ENCODE peak calls at places on chromosome 9, in six cellular contexts. G, L, I, O, K and N are unnamed samples.

GRCh38 chr9:36492849-36493248 is 79.8 kb upstream of the MELK start:
- DNase-seq in L (no peak), I (no peak), K (no peak), G (no peak), O (no peak), N (no peak)

GRCh38 chr9:16202913-16203734 is 650.3 kb downstream of the CCDC171 start:
- DNase-seq in I (peak; percentile 90), L (no peak), G (no peak), O (peak; percentile 93), K (no peak), N (peak; percentile 85)

GRCh38 chr9:88355166-88355565 is 33.1 kb upstream of the SPIN1 start:
- DNase-seq in L (no peak), K (no peak), I (no peak), G (no peak), O (no peak), N (no peak)

GRCh38 chr9:19372576-19372975 is 7.5 kb downstream of the RPS6 start:
- DNase-seq in O (no peak), I (no peak), L (no peak), K (no peak), G (no peak), N (no peak)

GRCh38 chr9:125495137-125496119 is 211.6 kb downstream of the MAPKAP1 start:
- DNase-seq in I (no peak), G (no peak), O (no peak), L (no peak), K (no peak), N (no peak)

GRCh38 chr9:107213561-107214028 is 69.5 kb upstream of the RAD23B start:
- DNase-seq in G (no peak), K (peak; percentile 1), O (peak; percentile 79), I (peak; percentile 79), L (no peak), N (peak; percentile 86)

GRCh38 chr9:86660146-86660545 is 287.2 kb downstream of the GAS1 start:
- DNase-seq in I (peak; percentile 90), L (no peak), K (no peak), G (no peak), O (peak; percentile 93), N (peak; percentile 74)

GRCh38 chr9:107425110-107426025 is 64.2 kb downstream of the KLF4 start:
- DNase-seq in K (peak; percentile 20), O (peak; percentile 86), I (peak; percentile 86), L (peak; percentile 20), G (peak; percentile 46), N (peak; percentile 53)

GRCh38 chr9:92970467-92970923 is 23.2 kb downstream of the FGD3 start:
- DNase-seq in L (no peak), K (no peak), G (no peak), O (no peak), I (peak; percentile 47), N (no peak)

GRCh38 chr9:134497283-134497860 is 144.2 kb upstream of the COL5A1 start:
- DNase-seq in K (no peak), O (no peak), G (no peak), L (no peak), I (no peak), N (peak; percentile 6)

GRCh38 chr9:20658677-20659473 is 25.2 kb upstream of the FOCAD start:
- DNase-seq in G (no peak), I (no peak), L (no peak), O (no peak), K (no peak), N (no peak)

GRCh38 chr9:127680226-127680625 is 26.6 kb upstream of the CFAP157 start:
- DNase-seq in O (no peak), G (no peak), L (no peak), I (no peak), K (no peak), N (no peak)

GRCh38 chr9:123480096-123480495 is 124.1 kb downstream of the CRB2 start:
- DNase-seq in G (no peak), K (no peak), I (no peak), O (no peak), L (no peak), N (no peak)

GRCh38 chr9:82031538-82032280 is 43.1 kb downstream of the SPATA31D1 start:
- DNase-seq in O (peak; percentile 68), L (no peak), I (peak; percentile 67), G (no peak), K (no peak), N (peak; percentile 76)

GRCh38 chr9:134962998-134963364 is 45.3 kb upstream of the FCN1 start:
- DNase-seq in I (no peak), K (no peak), L (no peak), O (no peak), G (no peak), N (no peak)

GRCh38 chr9:90870646-90871326 is 69.2 kb downstream of the SYK start:
- DNase-seq in L (no peak), K (no peak), O (peak; percentile 52), G (no peak), I (peak; percentile 46), N (peak; percentile 20)

GRCh38 chr9:121672213-121672612 is 20.8 kb downstream of the DAB2IP start:
- DNase-seq in O (no peak), G (no peak), K (no peak), I (no peak), L (no peak), N (no peak)

GRCh38 chr9:116087246-116087645 is 66.3 kb upstream of the PAPPA start:
- DNase-seq in L (no peak), O (no peak), I (peak; percentile 50), G (no peak), K (no peak), N (peak; percentile 69)

GRCh38 chr9:28866951-28867350 is 1293.7 kb upstream of the C9orf72 start:
- DNase-seq in G (no peak), I (no peak), K (no peak), L (no peak), O (no peak), N (no peak)

GRCh38 chr9:130442746-130443455 is 1.9 kb upstream of the ASS1 start:
- DNase-seq in K (no peak), I (no peak), G (no peak), L (no peak), O (no peak), N (no peak)

GRCh38 chr9:27527702-27528277 is 1.8 kb downstream of the MOB3B start:
- DNase-seq in G (no peak), L (no peak), I (peak; percentile 12), O (peak; percentile 10), K (no peak), N (no peak)

GRCh38 chr9:113523421-113524141 is 60.1 kb downstream of the RGS3 start:
- DNase-seq in K (peak; percentile 53), G (no peak), O (peak; percentile 59), L (no peak), I (peak; percentile 79), N (no peak)

GRCh38 chr9:106284300-106284699 is 578.7 kb upstream of the ZNF462 start:
- DNase-seq in I (no peak), K (no peak), G (no peak), L (no peak), O (no peak), N (no peak)

GRCh38 chr9:70510157-70510770 is 95.8 kb upstream of the KLF9 start:
- DNase-seq in I (no peak), L (no peak), O (no peak), G (no peak), K (no peak), N (no peak)

GRCh38 chr9:23824241-23825142 is 1.5 kb downstream of the ELAVL2 start:
- DNase-seq in O (peak; percentile 18), G (no peak), L (no peak), I (peak; percentile 27), K (no peak), N (no peak)

GRCh38 chr9:69946800-69947437 is 96.7 kb upstream of the MAMDC2 start:
- DNase-seq in G (no peak), K (no peak), L (no peak), I (peak; percentile 59), O (peak; percentile 55), N (peak; percentile 83)

GRCh38 chr9:132288371-132288770 is 66.4 kb downstream of the SETX start:
- DNase-seq in L (no peak), I (peak; percentile 28), O (peak; percentile 49), K (no peak), G (no peak), N (peak; percentile 43)

GRCh38 chr9:76378367-76379073 is 15.7 kb downstream of the RFK start:
- DNase-seq in G (no peak), K (no peak), I (no peak), O (no peak), L (no peak), N (no peak)

GRCh38 chr9:1429328-1429727 is 379.2 kb downstream of the DMRT2 start:
- DNase-seq in I (peak; percentile 14), O (peak; percentile 14), L (no peak), K (no peak), G (no peak), N (no peak)

GRCh38 chr9:135982499-135983264 is 21.5 kb upstream of the UBAC1 start:
- DNase-seq in I (no peak), K (no peak), L (no peak), G (no peak), O (no peak), N (no peak)

GRCh38 chr9:76758476-76758875 is 5.8 kb upstream of the PCA3 start:
- DNase-seq in L (no peak), K (no peak), I (no peak), G (no peak), O (no peak), N (no peak)

GRCh38 chr9:18238752-18239151 is 235.2 kb upstream of the ADAMTSL1 start:
- DNase-seq in O (no peak), K (no peak), G (no peak), I (no peak), L (no peak), N (no peak)

GRCh38 chr9:2872941-2873323 is 29.0 kb upstream of the PUM3 start:
- DNase-seq in I (no peak), G (no peak), L (no peak), O (no peak), K (no peak), N (no peak)

GRCh38 chr9:108517591-108518365 is 338.0 kb downstream of the ACTL7B start:
- DNase-seq in I (peak; percentile 11), L (no peak), K (no peak), O (no peak), G (no peak), N (no peak)

GRCh38 chr9:126144617-126145456 is 181.8 kb upstream of the MVB12B start:
- DNase-seq in K (no peak), L (no peak), G (no peak), O (peak; percentile 1), I (peak; percentile 7), N (no peak)

GRCh38 chr9:4585135-4585534 is 77.0 kb upstream of the PLPP6 start:
- DNase-seq in I (no peak), O (no peak), K (no peak), L (no peak), G (no peak), N (no peak)